ENCODE peak calls at places on chromosomes 2 and 18, in seven cellular contexts. U is SK-N-SH, M is T47D, I is GM12878, J is HepG2, N is HCT116, Y is H1. B is an unnamed sample.

GRCh38 chr2:151817929-151818328 is 10.3 kb downstream of the ARL5A start:
- DNase-seq in U (no peak), M (no peak), I (no peak), J (no peak), N (no peak), Y (no peak), B (no peak)

GRCh38 chr2:42748846-42749245 is 15.1 kb downstream of the OXER1 start:
- DNase-seq in U (no peak), M (no peak), I (no peak), J (no peak), N (no peak), Y (no peak), B (no peak)

GRCh38 chr2:202278036-202278760 is 12.6 kb downstream of the NOP58 start:
- DNase-seq in U (no peak), M (no peak), I (no peak), J (peak), N (no peak), Y (no peak), B (no peak)

GRCh38 chr2:69917854-69918253 is 2.9 kb downstream of the MXD1 start:
- DNase-seq in U (no peak), M (no peak), I (no peak), J (no peak), N (peak), Y (no peak), B (no peak)

GRCh38 chr18:75204262-75204977 is 4.5 kb downstream of the PTGR3 start:
- DNase-seq in U (peak), M (no peak), I (no peak), J (no peak), N (no peak), Y (no peak), B (no peak)

GRCh38 chr2:143160732-143161707 is 31.8 kb downstream of the ARHGAP15 start:
- DNase-seq in U (no peak), M (no peak), I (no peak), J (no peak), N (no peak), Y (no peak), B (no peak)

GRCh38 chr2:119338826-119339561 is 27.6 kb downstream of the C2orf76 start:
- DNase-seq in U (no peak), M (no peak), I (peak), J (no peak), N (no peak), Y (no peak), B (peak)

GRCh38 chr2:172021074-172021931 is 21.6 kb downstream of the METAP1D start:
- DNase-seq in U (no peak), M (no peak), I (no peak), J (peak), N (no peak), Y (no peak), B (peak)

GRCh38 chr2:223010641-223011040 is 41.3 kb upstream of the KCNE4 start:
- DNase-seq in U (no peak), M (no peak), I (no peak), J (no peak), N (no peak), Y (no peak), B (no peak)

GRCh38 chr2:236049981-236050380 is 118.2 kb downstream of the GBX2 start:
- DNase-seq in U (no peak), M (no peak), I (peak), J (no peak), N (no peak), Y (no peak), B (no peak)

GRCh38 chr2:132783883-132784282 is 113.9 kb upstream of the LYPD1 start:
- DNase-seq in U (no peak), M (no peak), I (no peak), J (no peak), N (no peak), Y (no peak), B (no peak)

GRCh38 chr2:174607989-174608865 is 10.6 kb upstream of the WIPF1 start:
- DNase-seq in U (peak), M (no peak), I (peak), J (no peak), N (no peak), Y (no peak), B (no peak)

GRCh38 chr2:33583194-33583938 is 15.7 kb downstream of the FAM98A start:
- DNase-seq in U (peak), M (no peak), I (peak), J (peak), N (no peak), Y (no peak), B (peak)

GRCh38 chr2:170465241-170465640 is 249.9 kb upstream of the SP5 start:
- DNase-seq in U (no peak), M (no peak), I (no peak), J (peak), N (no peak), Y (no peak), B (no peak)
- TF ChIP-seq JUND in U (no peak), M (no peak), I (no peak), J (no peak), N (no peak), Y (no peak), B (no peak)

GRCh38 chr18:58350526-58350925 is 278.4 kb downstream of the ALPK2 start:
- DNase-seq in U (no peak), M (no peak), I (no peak), J (no peak), N (no peak), Y (no peak), B (no peak)

GRCh38 chr18:58351776-58352175 is 277.1 kb downstream of the ALPK2 start:
- DNase-seq in U (no peak), M (no peak), I (no peak), J (no peak), N (no peak), Y (no peak), B (no peak)

GRCh38 chr18:58348517-58348916 is 280.4 kb downstream of the ALPK2 start:
- DNase-seq in U (no peak), M (no peak), I (no peak), J (no peak), N (no peak), Y (no peak), B (no peak)

GRCh38 chr18:58348947-58349346 is 279.9 kb downstream of the ALPK2 start:
- DNase-seq in U (no peak), M (no peak), I (no peak), J (no peak), N (no peak), Y (no peak), B (no peak)

GRCh38 chr18:58349650-58350049 is 279.2 kb downstream of the ALPK2 start:
- DNase-seq in U (no peak), M (no peak), I (no peak), J (no peak), N (no peak), Y (no peak), B (no peak)
- TF ChIP-seq JUND in U (no peak), M (no peak), I (no peak), J (no peak), N (no peak), Y (no peak), B (no peak)

DNA sequence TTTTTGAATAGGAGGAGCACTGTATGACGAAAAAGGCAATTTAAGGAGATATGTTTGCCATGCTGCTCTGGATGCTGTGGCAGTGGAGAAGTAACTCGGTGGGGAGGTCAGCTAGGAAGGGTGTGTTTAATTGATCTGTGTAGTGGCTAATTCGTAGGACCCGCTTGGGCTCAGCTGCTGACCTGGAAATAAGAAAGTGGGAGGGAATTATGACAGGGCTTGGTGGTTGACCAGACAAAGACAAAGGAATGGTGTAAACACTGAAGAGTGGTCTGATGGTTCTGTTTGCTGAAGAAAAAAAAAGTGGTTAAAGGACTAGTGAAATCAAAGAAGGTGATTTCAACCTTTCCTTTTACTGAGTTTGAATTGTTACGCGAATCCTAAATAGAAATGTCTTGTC is 146.0 kb downstream of the MAP4K4 start:
- DNase-seq in U (no peak), M (no peak), I (no peak), J (no peak), N (no peak), Y (no peak), B (no peak)
- TF ChIP-seq JUND in U (no peak), M (no peak), I (no peak), J (no peak), N (no peak), Y (no peak), B (no peak)

DNA sequence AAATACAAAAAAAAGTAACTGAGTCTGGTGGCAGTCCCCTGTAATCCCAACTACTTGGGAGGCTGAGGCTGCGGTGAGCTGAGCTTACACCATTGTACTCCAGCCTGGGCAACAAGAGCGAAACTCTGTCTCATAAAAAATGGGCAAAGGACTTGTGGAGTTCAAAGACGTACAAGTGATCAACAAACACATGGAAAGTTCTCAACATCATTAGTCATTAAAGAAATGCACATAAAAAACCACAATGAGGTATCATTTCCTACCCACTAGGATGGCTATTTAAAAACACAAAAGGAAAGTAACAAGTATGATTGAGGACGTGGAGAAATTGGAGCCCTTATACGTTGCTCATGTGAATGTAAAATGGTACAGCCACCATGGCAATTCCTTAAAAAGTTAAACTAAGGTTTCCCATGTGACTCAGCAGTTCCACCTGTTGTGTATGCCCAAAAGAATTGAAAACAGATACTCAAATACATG is 52.3 kb downstream of the RAB10 start:
- DNase-seq in U (no peak), M (no peak), I (peak), J (no peak), N (peak), Y (no peak), B (no peak)
- TF ChIP-seq JUND in U (no peak), M (no peak), I (no peak), J (no peak), N (peak), Y (no peak), B (no peak)

DNA sequence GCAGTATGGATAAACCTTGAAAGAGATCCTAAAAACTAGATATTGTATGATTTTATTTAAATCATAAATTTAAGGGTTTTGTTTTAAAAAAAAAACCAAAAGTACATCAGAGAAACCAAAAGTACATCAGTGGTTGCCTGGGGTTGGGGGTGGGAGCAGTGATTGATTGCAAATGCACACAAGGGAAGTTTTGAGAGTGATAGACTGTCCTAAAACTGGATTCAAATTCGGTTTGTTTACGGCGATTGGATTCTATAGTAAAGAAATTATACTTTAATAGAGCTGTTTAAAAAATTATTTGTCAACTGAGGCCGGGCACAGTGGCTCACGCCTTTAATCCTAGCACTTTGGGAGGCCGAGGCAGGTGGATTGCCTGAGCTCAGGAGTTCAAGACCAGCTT is 179.8 kb downstream of the METTL4 start:
- DNase-seq in U (no peak), M (no peak), I (no peak), J (no peak), N (no peak), Y (no peak), B (no peak)
- TF ChIP-seq JUND in U (no peak), M (no peak), I (no peak), J (no peak), N (no peak), Y (no peak), B (no peak)

GRCh38 chr2:82256288-82256687 is 1951.7 kb upstream of the LRRTM1 start:
- DNase-seq in U (no peak), M (no peak), I (no peak), J (no peak), N (no peak), Y (no peak), B (no peak)
- TF ChIP-seq JUND in U (no peak), M (no peak), I (no peak), J (no peak), N (no peak), Y (no peak), B (no peak)

GRCh38 chr2:72924353-72925240 is 7.3 kb downstream of the EMX1 start:
- DNase-seq in U (peak), M (no peak), I (no peak), J (no peak), N (no peak), Y (no peak), B (no peak)
- TF ChIP-seq JUND in U (no peak), M (no peak), I (no peak), J (no peak), N (no peak), Y (no peak), B (no peak)

DNA sequence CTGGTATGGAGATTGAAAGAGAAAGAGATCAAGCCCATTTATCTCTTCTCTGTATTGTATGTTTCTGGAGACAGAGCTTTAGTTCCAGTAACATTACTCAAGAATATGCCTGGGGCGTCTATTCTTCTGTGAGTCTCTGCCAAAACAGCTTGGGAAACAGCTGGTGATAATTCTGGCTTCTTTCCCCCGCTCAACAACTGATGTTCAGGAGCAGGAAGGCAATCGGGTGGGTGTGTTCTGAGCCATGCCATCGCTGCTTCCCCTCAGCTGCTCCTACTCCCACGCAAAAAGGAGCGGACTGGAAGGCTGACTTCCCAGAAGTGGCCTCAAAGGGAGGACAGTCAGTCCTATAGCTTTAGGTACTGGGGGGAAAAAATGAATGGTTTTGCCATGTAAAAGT is 695.1 kb downstream of the PLCL1 start:
- DNase-seq in U (no peak), M (no peak), I (no peak), J (no peak), N (no peak), Y (no peak), B (no peak)
- TF ChIP-seq JUND in U (no peak), M (no peak), I (no peak), J (no peak), N (no peak), Y (no peak), B (no peak)

GRCh38 chr18:56112013-56112749 is 524.2 kb upstream of the TCF4 start:
- DNase-seq in U (no peak), M (no peak), I (peak), J (no peak), N (no peak), Y (no peak), B (no peak)
- TF ChIP-seq JUND in U (no peak), M (no peak), I (no peak), J (no peak), N (no peak), Y (no peak), B (no peak)

B was measured in K562.